ENCODE peak calls at places on chromosomes 13 and 19, in seven cellular contexts. W, I, O, T, M, E and B are unnamed samples.

GRCh38 chr19:21694171-21694906 is 73.0 kb downstream of the ZNF100 start:
- DNase-seq in E (no peak), W (peak), I (no peak), M (no peak), T (no peak), O (no peak), B (no peak)

GRCh38 chr19:47436712-47437401 is 17.5 kb upstream of the MEIS3 start:
- DNase-seq in W (peak), E (peak), I (peak), M (peak), T (peak), O (peak), B (peak)

GRCh38 chr19:15463865-15464371 is 426 bp downstream of the RASAL3 start:
- DNase-seq in M (no peak), W (no peak), I (no peak), E (no peak), O (no peak), T (no peak), B (peak)

GRCh38 chr19:1027020-1027952 is 878 bp downstream of the CNN2 start:
- DNase-seq in O (no peak), T (peak), E (no peak), W (peak), I (peak), M (peak), B (peak)

GRCh38 chr19:1567848-1568227 is 287 bp downstream of the MEX3D start:
- DNase-seq in O (no peak), E (peak), M (no peak), I (no peak), W (no peak), T (peak), B (peak)

GRCh38 chr19:53132231-53132991 is at the start of gene ZNF415:
- DNase-seq in E (peak), I (peak), W (peak), M (peak), T (peak), O (peak), B (no peak)

GRCh38 chr13:59398127-59398526 is 765.6 kb downstream of the DIAPH3 start:
- DNase-seq in O (no peak), I (no peak), M (no peak), E (no peak), W (no peak), T (no peak), B (no peak)

GRCh38 chr19:27894906-27895754 is 1317.8 kb downstream of the UQCRFS1 start:
- DNase-seq in I (no peak), T (no peak), M (no peak), O (no peak), E (no peak), W (no peak), B (no peak)

GRCh38 chr13:24013189-24013588 is 115.9 kb upstream of the C1QTNF9B start:
- DNase-seq in W (no peak), T (no peak), M (no peak), E (no peak), I (no peak), O (no peak), B (no peak)

GRCh38 chr19:4557186-4557970 is 2.1 kb downstream of the SEMA6B start:
- DNase-seq in T (no peak), O (peak), M (no peak), W (no peak), E (peak), I (no peak), B (peak)

GRCh38 chr13:41835871-41836270 is 125.0 kb downstream of the VWA8 start:
- DNase-seq in M (no peak), W (peak), T (no peak), O (no peak), I (peak), E (no peak), B (no peak)

GRCh38 chr19:21138130-21138529 is 3.7 kb upstream of the ZNF431 start:
- DNase-seq in O (no peak), I (no peak), W (no peak), M (no peak), T (no peak), E (peak), B (no peak)

GRCh38 chr19:30781519-30781918 is 409.3 kb downstream of the ZNF536 start:
- DNase-seq in M (no peak), W (no peak), O (no peak), T (no peak), E (peak), I (no peak), B (no peak)

GRCh38 chr13:33105387-33106005 is 89.3 kb downstream of the KL start:
- DNase-seq in M (no peak), O (no peak), E (no peak), W (no peak), T (no peak), I (no peak), B (no peak)

GRCh38 chr19:19033426-19034203 is at the start of the genes ARMC6 and SUGP2:
- DNase-seq in O (peak), E (peak), M (peak), T (peak), W (peak), I (peak), B (peak)
- H3K27ac ChIP-seq in O (peak), E (peak), M (peak), T (peak), W (peak), I (peak), B (peak)

GRCh38 chr13:30832377-30832776 is 73.7 kb upstream of the MEDAG start:
- DNase-seq in T (no peak), W (no peak), E (no peak), O (no peak), M (no peak), I (no peak), B (no peak)
- H3K4me2 ChIP-seq in T (no peak), W (no peak), E (no peak), O (no peak), M (no peak), I (no peak), B (no peak)

DNA sequence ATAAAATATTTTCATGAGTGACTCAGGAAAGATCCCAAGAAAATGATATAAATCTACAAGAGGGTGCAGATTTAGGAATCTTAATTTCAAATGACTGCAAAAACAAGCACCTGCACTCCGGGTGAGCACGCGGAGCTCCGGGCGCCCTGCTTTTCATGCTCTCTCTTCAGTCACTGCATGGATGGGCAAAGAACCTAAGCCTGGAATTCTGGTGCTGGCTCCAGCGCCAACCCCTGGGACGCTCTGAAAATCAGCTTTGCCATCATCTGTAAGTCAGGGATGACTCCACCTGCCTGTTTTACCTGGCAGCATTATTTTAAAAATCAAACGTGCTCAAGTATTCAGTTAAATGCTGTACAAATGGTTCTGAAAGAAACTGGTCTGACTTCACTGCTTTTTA is 81.3 kb downstream of the COL4A1 start:
- DNase-seq in M (no peak), T (no peak), E (no peak), I (no peak), W (no peak), O (no peak), B (no peak)
- H3K27ac ChIP-seq in M (no peak), T (no peak), E (no peak), I (no peak), W (no peak), O (no peak), B (no peak)

GRCh38 chr13:94822356-94822755 is 110.0 kb upstream of the SOX21 start:
- DNase-seq in O (no peak), M (no peak), I (no peak), E (peak), W (no peak), T (no peak), B (no peak)
- H3K4me2 ChIP-seq in O (no peak), M (no peak), I (no peak), E (no peak), W (no peak), T (no peak), B (no peak)

DNA sequence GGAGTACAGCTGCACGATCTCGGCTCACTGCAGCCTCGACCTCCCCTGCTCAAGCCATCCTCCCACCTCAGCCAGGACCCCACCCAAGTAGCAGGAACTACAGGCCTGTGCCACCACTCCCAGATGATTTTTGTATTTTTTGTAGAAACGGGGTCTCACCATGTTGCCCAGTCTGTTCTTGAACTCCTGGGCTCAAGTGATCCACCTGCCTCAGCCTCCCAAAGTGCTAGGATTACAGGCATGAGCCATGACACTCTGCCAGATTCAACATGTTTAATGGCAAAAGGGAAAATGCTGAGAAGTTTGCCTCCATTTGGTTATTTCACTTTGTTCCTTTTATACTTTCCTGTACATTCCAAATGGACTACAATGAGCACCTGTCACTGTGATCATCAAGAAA is 65.8 kb downstream of the ZIC5 start:
- DNase-seq in W (no peak), I (no peak), M (no peak), O (no peak), T (no peak), E (no peak), B (no peak)
- H3K27ac ChIP-seq in W (no peak), I (no peak), M (no peak), O (no peak), T (no peak), E (no peak), B (no peak)

DNA sequence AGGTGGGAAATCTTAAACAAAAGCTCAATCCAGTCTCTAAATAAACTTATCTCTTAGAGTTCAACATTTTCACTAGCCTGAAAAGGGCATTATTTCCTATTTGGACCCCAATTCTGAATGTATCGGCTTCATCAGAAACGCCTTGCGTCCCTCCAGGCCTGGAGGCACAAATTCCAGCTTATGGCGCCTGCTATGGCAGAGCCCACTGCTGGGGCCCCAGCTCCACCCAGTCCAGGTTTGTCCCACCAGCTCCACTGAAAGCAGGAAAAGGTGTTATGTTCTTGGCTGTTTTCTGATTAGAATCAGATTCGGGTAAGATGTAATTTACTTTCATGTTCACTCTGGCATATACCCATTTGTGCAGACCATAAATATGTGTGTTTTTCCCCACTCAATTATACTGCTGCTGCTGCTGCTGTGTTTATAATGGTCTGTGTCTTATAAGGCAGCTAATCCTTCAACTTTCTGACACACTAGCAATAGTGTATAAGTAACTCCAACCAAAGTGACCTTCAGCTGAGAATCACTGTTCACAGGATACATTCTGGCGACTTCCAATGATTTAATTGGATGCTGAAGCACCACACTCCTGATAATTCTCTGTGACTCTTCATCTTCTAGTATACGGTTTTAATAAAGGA is 6.4 kb downstream of the IRS2 start:
- DNase-seq in E (no peak), O (no peak), M (no peak), I (no peak), W (no peak), T (no peak), B (no peak)
- H3K4me2 ChIP-seq in E (peak), O (peak), M (peak), I (peak), W (no peak), T (peak), B (peak)

DNA sequence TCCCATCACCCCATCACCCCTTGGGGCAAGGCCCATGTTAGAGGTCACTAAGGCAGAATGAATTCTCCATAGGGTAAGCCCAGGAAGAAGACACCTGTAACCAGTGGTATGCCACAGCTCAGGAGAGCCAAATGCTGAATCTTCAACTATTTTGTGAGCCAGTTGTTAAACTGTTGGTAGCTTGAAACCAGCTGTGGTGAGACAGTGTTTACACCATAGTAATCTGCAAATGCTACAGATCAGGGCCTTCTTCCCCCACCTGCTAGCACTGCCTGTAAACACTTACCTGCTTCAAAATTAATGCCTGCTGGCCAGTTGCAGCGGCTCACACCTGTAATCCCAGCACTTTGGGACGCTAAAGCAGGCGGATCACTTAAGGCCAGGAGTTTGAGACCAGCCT is 12.1 kb downstream of the FBXL12 start:
- DNase-seq in O (no peak), M (no peak), I (no peak), W (no peak), E (no peak), T (no peak), B (no peak)
- H3K27ac ChIP-seq in O (no peak), M (no peak), I (no peak), W (no peak), E (no peak), T (no peak), B (no peak)

DNA sequence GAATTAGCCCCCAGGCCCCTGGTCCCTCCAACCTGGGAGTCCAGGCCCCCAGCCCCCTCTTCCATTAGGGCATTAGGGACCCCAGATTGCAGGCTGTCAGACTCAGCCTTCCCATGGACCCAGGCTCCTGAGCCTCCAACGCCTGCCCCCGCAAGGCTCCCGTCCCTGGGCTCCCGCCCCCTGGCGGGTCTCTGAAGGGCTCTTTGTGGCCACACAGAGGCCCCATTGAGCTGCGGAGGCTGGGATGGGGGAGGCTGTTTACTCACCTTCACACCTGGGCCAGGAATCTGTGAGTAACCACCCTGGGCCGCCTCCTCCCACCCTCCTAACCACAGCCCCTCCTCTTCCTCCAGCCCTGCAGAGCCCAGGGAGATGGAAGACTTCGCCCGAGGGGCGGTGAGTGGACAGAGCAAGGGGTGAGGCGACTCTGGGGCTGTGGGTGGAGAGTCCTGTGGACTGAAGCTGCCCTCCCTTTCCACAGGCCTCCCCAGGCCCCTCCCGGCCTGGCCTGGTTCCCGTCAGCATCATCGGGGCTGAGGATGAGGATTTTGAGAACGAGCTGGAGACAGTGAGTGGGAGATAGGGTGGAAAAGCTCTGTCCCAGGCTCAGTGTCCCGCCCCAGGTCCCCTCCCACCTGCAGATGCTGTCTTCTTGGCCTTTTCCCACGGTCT is 4.9 kb downstream of the ARHGEF1 start:
- DNase-seq in E (peak), M (no peak), W (peak), O (peak), I (peak), T (no peak), B (peak)
- H3K4me2 ChIP-seq in E (peak), M (no peak), W (no peak), O (peak), I (no peak), T (no peak), B (peak)